ENCODE peak calls at places on chromosomes 6 and 20, in nine cellular contexts. One of them, this sample, is unnamed.

GRCh38 chr6:115747719-115748118 is 313.0 kb downstream of the FRK start:
- DNase-seq in thoracic aorta: no peak
- DNase-seq in neural progenitor cell: no peak
- DNase-seq in RWPE2: no peak
- DNase-seq in MCF 10A: no peak
- DNase-seq in HCT116: no peak
- DNase-seq in MM.1S: no peak
- DNase-seq in A549: no peak
- DNase-seq in fibroblast of the aortic adventitia: no peak
- DNase-seq in this sample: no peak

GRCh38 chr6:45422541-45423110 is 44.9 kb upstream of the SUPT3H start:
- DNase-seq in MM.1S: peak
- DNase-seq in fibroblast of the aortic adventitia: peak
- DNase-seq in MCF 10A: peak
- DNase-seq in HCT116: no peak
- DNase-seq in thoracic aorta: no peak
- DNase-seq in neural progenitor cell: peak
- DNase-seq in A549: no peak
- DNase-seq in RWPE2: no peak
- DNase-seq in this sample: no peak

GRCh38 chr20:44761423-44761822 is 15.8 kb downstream of the KCNK15 start:
- DNase-seq in MM.1S: no peak
- DNase-seq in fibroblast of the aortic adventitia: peak
- DNase-seq in A549: no peak
- DNase-seq in neural progenitor cell: no peak
- DNase-seq in HCT116: no peak
- DNase-seq in MCF 10A: no peak
- DNase-seq in thoracic aorta: no peak
- DNase-seq in RWPE2: peak
- DNase-seq in this sample: no peak

GRCh38 chr6:132005177-132005576 is 54.0 kb upstream of the CCN2 start:
- DNase-seq in MM.1S: no peak
- DNase-seq in thoracic aorta: no peak
- DNase-seq in fibroblast of the aortic adventitia: no peak
- DNase-seq in neural progenitor cell: no peak
- DNase-seq in HCT116: no peak
- DNase-seq in MCF 10A: no peak
- DNase-seq in A549: no peak
- DNase-seq in RWPE2: no peak
- DNase-seq in this sample: no peak

GRCh38 chr6:99282479-99283062 is 66.9 kb downstream of the FAXC start:
- DNase-seq in thoracic aorta: no peak
- DNase-seq in RWPE2: no peak
- DNase-seq in HCT116: peak
- DNase-seq in MCF 10A: peak
- DNase-seq in neural progenitor cell: peak
- DNase-seq in MM.1S: peak
- DNase-seq in fibroblast of the aortic adventitia: peak
- DNase-seq in A549: no peak
- DNase-seq in this sample: no peak

GRCh38 chr6:11363881-11364576 is 131.6 kb upstream of the NEDD9 start:
- DNase-seq in neural progenitor cell: no peak
- DNase-seq in MCF 10A: peak
- DNase-seq in fibroblast of the aortic adventitia: no peak
- DNase-seq in thoracic aorta: no peak
- DNase-seq in A549: no peak
- DNase-seq in RWPE2: no peak
- DNase-seq in HCT116: no peak
- DNase-seq in MM.1S: no peak
- DNase-seq in this sample: no peak

GRCh38 chr6:30207619-30208295 is 5.4 kb downstream of the TRIM26 start:
- DNase-seq in RWPE2: no peak
- DNase-seq in neural progenitor cell: peak
- DNase-seq in MM.1S: no peak
- DNase-seq in thoracic aorta: no peak
- DNase-seq in MCF 10A: peak
- DNase-seq in HCT116: no peak
- DNase-seq in fibroblast of the aortic adventitia: peak
- DNase-seq in A549: no peak
- DNase-seq in this sample: no peak

GRCh38 chr6:123323419-123324329 is 313.1 kb downstream of the TRDN start:
- DNase-seq in MCF 10A: peak
- DNase-seq in MM.1S: no peak
- DNase-seq in thoracic aorta: no peak
- DNase-seq in RWPE2: no peak
- DNase-seq in A549: no peak
- DNase-seq in neural progenitor cell: no peak
- DNase-seq in HCT116: no peak
- DNase-seq in fibroblast of the aortic adventitia: peak
- DNase-seq in this sample: no peak

GRCh38 chr6:79302341-79302740 is 67.9 kb upstream of the HMGN3 start:
- DNase-seq in HCT116: peak
- DNase-seq in thoracic aorta: no peak
- DNase-seq in MM.1S: no peak
- DNase-seq in MCF 10A: peak
- DNase-seq in A549: no peak
- DNase-seq in RWPE2: no peak
- DNase-seq in neural progenitor cell: no peak
- DNase-seq in fibroblast of the aortic adventitia: no peak
- DNase-seq in this sample: no peak

GRCh38 chr6:97697450-97697849 is 414.4 kb upstream of the MMS22L start:
- DNase-seq in A549: no peak
- DNase-seq in HCT116: no peak
- DNase-seq in fibroblast of the aortic adventitia: no peak
- DNase-seq in MCF 10A: no peak
- DNase-seq in thoracic aorta: no peak
- DNase-seq in MM.1S: no peak
- DNase-seq in RWPE2: no peak
- DNase-seq in neural progenitor cell: no peak
- DNase-seq in this sample: no peak

GRCh38 chr6:17505767-17506280 is 94.3 kb upstream of the FAM8A1 start:
- DNase-seq in HCT116: no peak
- DNase-seq in neural progenitor cell: no peak
- DNase-seq in MCF 10A: peak
- DNase-seq in MM.1S: no peak
- DNase-seq in fibroblast of the aortic adventitia: no peak
- DNase-seq in A549: no peak
- DNase-seq in RWPE2: no peak
- DNase-seq in thoracic aorta: no peak
- DNase-seq in this sample: no peak

GRCh38 chr6:8499540-8499939 is 64.2 kb upstream of the SLC35B3 start:
- DNase-seq in neural progenitor cell: peak
- DNase-seq in thoracic aorta: no peak
- DNase-seq in MM.1S: no peak
- DNase-seq in MCF 10A: peak
- DNase-seq in fibroblast of the aortic adventitia: peak
- DNase-seq in RWPE2: no peak
- DNase-seq in HCT116: peak
- DNase-seq in A549: no peak
- DNase-seq in this sample: no peak

DNA sequence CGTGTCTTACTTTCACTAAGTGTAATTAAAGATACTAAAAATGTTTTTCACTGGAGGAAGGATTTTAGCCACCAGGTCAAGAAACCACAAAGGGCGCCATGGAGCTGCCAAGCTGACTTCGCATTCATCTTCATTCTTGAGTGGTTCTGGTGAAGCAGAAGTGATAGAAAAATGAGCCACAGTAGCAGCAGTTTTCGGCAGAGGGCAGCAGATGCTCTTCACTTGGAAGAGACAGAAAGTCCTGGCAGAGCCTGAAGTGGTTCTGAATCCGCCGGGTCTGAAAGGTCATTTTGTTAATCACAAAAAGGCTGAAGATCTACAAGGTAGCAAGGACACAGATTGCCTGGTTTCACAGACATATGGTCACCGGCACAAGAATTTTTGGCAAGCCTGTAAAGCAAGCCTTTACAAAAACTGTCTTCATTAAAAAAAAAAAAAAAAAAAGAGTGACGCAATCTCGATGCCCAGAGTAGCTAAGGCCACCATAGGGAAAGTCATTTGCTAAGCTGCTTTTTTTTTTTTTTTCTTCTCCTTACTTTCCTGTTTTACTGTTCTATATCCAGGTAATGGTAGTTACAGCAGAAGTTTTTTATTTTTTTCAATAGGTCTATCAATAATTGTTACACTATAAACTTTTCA is 345.1 kb upstream of the AGPAT4 start:
- DNase-seq in neural progenitor cell: peak
- DNase-seq in HCT116: peak
- DNase-seq in MM.1S: peak
- DNase-seq in A549: peak
- DNase-seq in fibroblast of the aortic adventitia: peak
- DNase-seq in RWPE2: no peak
- DNase-seq in thoracic aorta: no peak
- DNase-seq in MCF 10A: peak
- DNase-seq in this sample: no peak
- TF ChIP-seq CTCF in neural progenitor cell: peak
- TF ChIP-seq CTCF in HCT116: peak
- TF ChIP-seq CTCF in MM.1S: peak
- TF ChIP-seq CTCF in A549: peak
- TF ChIP-seq CTCF in fibroblast of the aortic adventitia: peak
- TF ChIP-seq CTCF in RWPE2: peak
- TF ChIP-seq CTCF in thoracic aorta: no peak
- TF ChIP-seq CTCF in MCF 10A: peak
- TF ChIP-seq CTCF in this sample: no peak

DNA sequence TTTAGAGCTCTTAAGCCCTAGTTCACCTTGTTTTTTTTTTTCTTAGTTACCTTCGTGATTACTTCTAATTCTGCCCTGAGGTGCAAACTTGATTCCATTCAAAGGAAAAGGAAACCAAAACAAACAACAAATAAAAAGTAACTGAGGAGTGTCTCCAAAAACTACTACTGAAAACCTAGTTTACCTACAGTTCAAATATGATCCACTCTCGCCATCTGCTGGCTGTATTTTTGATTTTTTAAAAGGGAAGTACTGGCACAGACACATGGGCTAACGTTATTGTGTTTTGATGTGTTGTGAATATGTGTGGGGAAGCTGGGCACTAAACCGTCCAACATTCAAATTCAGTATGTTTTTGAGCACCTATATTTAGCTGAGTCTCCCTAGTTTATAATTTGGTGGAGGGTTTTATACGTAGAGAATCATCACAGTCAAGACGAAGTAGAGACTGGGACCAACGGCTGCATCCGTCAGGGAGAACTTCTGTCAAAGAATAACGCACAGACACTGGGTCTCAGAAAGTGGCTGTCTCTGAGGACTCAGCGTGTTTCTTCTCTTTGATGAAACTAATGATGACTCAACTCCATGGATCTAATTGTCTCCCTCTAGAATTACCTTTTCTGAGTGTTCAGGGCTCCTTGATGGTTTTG is 373.5 kb upstream of the BTBD3 start:
- DNase-seq in MM.1S: peak
- DNase-seq in HCT116: peak
- DNase-seq in fibroblast of the aortic adventitia: peak
- DNase-seq in neural progenitor cell: peak
- DNase-seq in MCF 10A: peak
- DNase-seq in A549: peak
- DNase-seq in thoracic aorta: no peak
- DNase-seq in RWPE2: no peak
- DNase-seq in this sample: no peak
- TF ChIP-seq CTCF in MM.1S: peak
- TF ChIP-seq CTCF in HCT116: peak
- TF ChIP-seq CTCF in fibroblast of the aortic adventitia: peak
- TF ChIP-seq CTCF in neural progenitor cell: peak
- TF ChIP-seq CTCF in MCF 10A: peak
- TF ChIP-seq CTCF in A549: peak
- TF ChIP-seq CTCF in thoracic aorta: peak
- TF ChIP-seq CTCF in RWPE2: peak
- TF ChIP-seq CTCF in this sample: no peak

DNA sequence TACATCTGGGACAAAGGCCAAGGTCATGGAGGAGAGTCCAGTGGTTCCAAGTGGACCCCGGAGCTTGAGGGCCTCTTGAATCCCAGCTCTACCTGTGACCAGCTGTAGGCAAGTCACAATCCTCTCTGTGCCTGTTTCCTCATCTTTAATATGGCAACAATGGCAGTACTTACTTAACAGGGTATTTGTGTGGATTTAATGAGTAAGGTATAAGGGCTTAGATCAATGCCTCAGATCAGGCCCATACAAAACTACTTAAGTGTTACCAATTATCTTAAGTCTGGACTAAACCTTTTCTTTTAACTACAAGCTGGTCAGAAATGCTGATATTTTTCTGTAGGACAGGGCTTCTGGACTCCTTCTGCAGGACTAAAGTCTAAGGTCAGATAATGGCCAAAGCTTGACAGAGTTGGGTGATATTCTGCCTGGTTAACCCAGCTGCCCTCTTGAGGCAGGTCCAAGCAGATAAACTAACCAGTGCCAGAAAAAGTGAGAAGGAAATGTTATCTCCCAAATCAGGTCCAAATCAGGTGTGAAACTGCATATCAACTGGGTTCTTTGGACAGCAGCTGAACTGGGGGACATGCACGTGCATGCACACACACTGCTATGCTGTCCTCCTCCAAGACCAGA is 2.2 kb downstream of the SULF2 start:
- DNase-seq in fibroblast of the aortic adventitia: no peak
- DNase-seq in A549: peak
- DNase-seq in HCT116: no peak
- DNase-seq in RWPE2: no peak
- DNase-seq in MM.1S: peak
- DNase-seq in MCF 10A: no peak
- DNase-seq in thoracic aorta: no peak
- DNase-seq in neural progenitor cell: no peak
- DNase-seq in this sample: no peak
- TF ChIP-seq CTCF in fibroblast of the aortic adventitia: no peak
- TF ChIP-seq CTCF in A549: no peak
- TF ChIP-seq CTCF in HCT116: peak
- TF ChIP-seq CTCF in RWPE2: peak
- TF ChIP-seq CTCF in MM.1S: peak
- TF ChIP-seq CTCF in MCF 10A: no peak
- TF ChIP-seq CTCF in thoracic aorta: no peak
- TF ChIP-seq CTCF in neural progenitor cell: peak
- TF ChIP-seq CTCF in this sample: no peak

GRCh38 chr20:36480456-36481048 is 60.8 kb upstream of the MYL9 start:
- DNase-seq in fibroblast of the aortic adventitia: no peak
- DNase-seq in RWPE2: no peak
- DNase-seq in A549: no peak
- DNase-seq in MM.1S: no peak
- DNase-seq in MCF 10A: no peak
- DNase-seq in thoracic aorta: no peak
- DNase-seq in HCT116: no peak
- DNase-seq in neural progenitor cell: no peak
- DNase-seq in this sample: no peak

GRCh38 chr20:36481380-36482043 is 59.8 kb upstream of the MYL9 start:
- DNase-seq in neural progenitor cell: no peak
- DNase-seq in thoracic aorta: no peak
- DNase-seq in HCT116: no peak
- DNase-seq in MCF 10A: no peak
- DNase-seq in RWPE2: no peak
- DNase-seq in fibroblast of the aortic adventitia: no peak
- DNase-seq in A549: no peak
- DNase-seq in MM.1S: no peak
- DNase-seq in this sample: no peak

GRCh38 chr20:36478137-36478905 is 63.0 kb upstream of the MYL9 start:
- DNase-seq in thoracic aorta: no peak
- DNase-seq in A549: no peak
- DNase-seq in fibroblast of the aortic adventitia: no peak
- DNase-seq in HCT116: no peak
- DNase-seq in RWPE2: no peak
- DNase-seq in MM.1S: no peak
- DNase-seq in neural progenitor cell: peak
- DNase-seq in MCF 10A: no peak
- DNase-seq in this sample: no peak

GRCh38 chr20:36482044-36482473 is 59.3 kb upstream of the MYL9 start:
- DNase-seq in HCT116: no peak
- DNase-seq in A549: no peak
- DNase-seq in RWPE2: no peak
- DNase-seq in MM.1S: no peak
- DNase-seq in thoracic aorta: no peak
- DNase-seq in MCF 10A: no peak
- DNase-seq in neural progenitor cell: no peak
- DNase-seq in fibroblast of the aortic adventitia: no peak
- DNase-seq in this sample: no peak

GRCh38 chr20:36479938-36480337 is 61.4 kb upstream of the MYL9 start:
- DNase-seq in fibroblast of the aortic adventitia: no peak
- DNase-seq in RWPE2: no peak
- DNase-seq in A549: no peak
- DNase-seq in MCF 10A: no peak
- DNase-seq in HCT116: no peak
- DNase-seq in thoracic aorta: no peak
- DNase-seq in MM.1S: no peak
- DNase-seq in neural progenitor cell: no peak
- DNase-seq in this sample: no peak
- TF ChIP-seq CTCF in fibroblast of the aortic adventitia: no peak
- TF ChIP-seq CTCF in RWPE2: no peak
- TF ChIP-seq CTCF in A549: no peak
- TF ChIP-seq CTCF in MCF 10A: no peak
- TF ChIP-seq CTCF in HCT116: no peak
- TF ChIP-seq CTCF in thoracic aorta: no peak
- TF ChIP-seq CTCF in MM.1S: no peak
- TF ChIP-seq CTCF in neural progenitor cell: no peak
- TF ChIP-seq CTCF in this sample: no peak